ENCODE peak calls at places on chromosomes 1 and 21, in six cellular contexts. One of them, this sample, is unnamed.

GRCh38 chr1:85240174-85240601 is 19.3 kb downstream of the C1orf52 start:
- DNase-seq in hepatic stellate cell: peak
- DNase-seq in upper lobe of right lung: no peak
- DNase-seq in NCI-H1048: no peak
- DNase-seq in germinal center: peak
- DNase-seq in GM19239: no peak
- DNase-seq in this sample: no peak

GRCh38 chr1:173101589-173101988 is 50.8 kb upstream of the TNFSF18 start:
- DNase-seq in hepatic stellate cell: no peak
- DNase-seq in upper lobe of right lung: no peak
- DNase-seq in NCI-H1048: no peak
- DNase-seq in germinal center: no peak
- DNase-seq in GM19239: no peak
- DNase-seq in this sample: no peak

GRCh38 chr1:5386371-5386770 is 605.9 kb downstream of the NPHP4 start:
- DNase-seq in hepatic stellate cell: no peak
- DNase-seq in upper lobe of right lung: no peak
- DNase-seq in NCI-H1048: no peak
- DNase-seq in germinal center: no peak
- DNase-seq in GM19239: no peak
- DNase-seq in this sample: no peak

GRCh38 chr1:15543589-15544568 is 17.2 kb downstream of the DNAJC16 start:
- DNase-seq in hepatic stellate cell: peak
- DNase-seq in upper lobe of right lung: no peak
- DNase-seq in NCI-H1048: no peak
- DNase-seq in germinal center: no peak
- DNase-seq in GM19239: no peak
- DNase-seq in this sample: no peak

GRCh38 chr1:186892936-186893335 is 64.2 kb downstream of the PLA2G4A start:
- DNase-seq in hepatic stellate cell: no peak
- DNase-seq in upper lobe of right lung: no peak
- DNase-seq in NCI-H1048: no peak
- DNase-seq in germinal center: no peak
- DNase-seq in GM19239: no peak
- DNase-seq in this sample: no peak

GRCh38 chr1:15400627-15401026 is 9.1 kb upstream of the EFHD2 start:
- DNase-seq in hepatic stellate cell: no peak
- DNase-seq in upper lobe of right lung: no peak
- DNase-seq in NCI-H1048: no peak
- DNase-seq in germinal center: no peak
- DNase-seq in GM19239: no peak
- DNase-seq in this sample: no peak

GRCh38 chr1:11059990-11060948 is at the start of gene SRM:
- DNase-seq in hepatic stellate cell: peak
- DNase-seq in upper lobe of right lung: peak
- DNase-seq in NCI-H1048: peak
- DNase-seq in germinal center: peak
- DNase-seq in GM19239: peak
- DNase-seq in this sample: no peak

GRCh38 chr1:44417351-44418021 is 12.4 kb downstream of the RNF220 start:
- DNase-seq in hepatic stellate cell: no peak
- DNase-seq in upper lobe of right lung: peak
- DNase-seq in NCI-H1048: no peak
- DNase-seq in germinal center: no peak
- DNase-seq in GM19239: no peak
- DNase-seq in this sample: no peak

GRCh38 chr1:82700476-82700875 is 899.7 kb downstream of the ADGRL2 start:
- DNase-seq in hepatic stellate cell: no peak
- DNase-seq in upper lobe of right lung: no peak
- DNase-seq in NCI-H1048: no peak
- DNase-seq in germinal center: no peak
- DNase-seq in GM19239: no peak
- DNase-seq in this sample: no peak

GRCh38 chr1:112707217-112708001 is 482 bp upstream of the RHOC start:
- DNase-seq in hepatic stellate cell: peak
- DNase-seq in upper lobe of right lung: peak
- DNase-seq in NCI-H1048: peak
- DNase-seq in germinal center: peak
- DNase-seq in GM19239: peak
- DNase-seq in this sample: no peak

GRCh38 chr1:109381573-109381972 is 16.1 kb downstream of the SORT1 start:
- DNase-seq in hepatic stellate cell: no peak
- DNase-seq in upper lobe of right lung: no peak
- DNase-seq in NCI-H1048: no peak
- DNase-seq in germinal center: no peak
- DNase-seq in GM19239: no peak
- DNase-seq in this sample: no peak

GRCh38 chr1:200029035-200029623 is 1.6 kb downstream of the NR5A2 start:
- DNase-seq in hepatic stellate cell: no peak
- DNase-seq in upper lobe of right lung: peak
- DNase-seq in NCI-H1048: no peak
- DNase-seq in germinal center: peak
- DNase-seq in GM19239: no peak
- DNase-seq in this sample: no peak

GRCh38 chr21:31967334-31967733 is 94.5 kb downstream of the HUNK start:
- DNase-seq in hepatic stellate cell: no peak
- DNase-seq in upper lobe of right lung: no peak
- DNase-seq in NCI-H1048: no peak
- DNase-seq in germinal center: no peak
- DNase-seq in GM19239: no peak
- DNase-seq in this sample: no peak

GRCh38 chr1:15257309-15257708 is 10.3 kb downstream of the FHAD1 start:
- DNase-seq in hepatic stellate cell: no peak
- DNase-seq in upper lobe of right lung: peak
- DNase-seq in NCI-H1048: no peak
- DNase-seq in germinal center: no peak
- DNase-seq in GM19239: no peak
- DNase-seq in this sample: no peak

GRCh38 chr1:117368116-117369108 is 1.2 kb downstream of the MAN1A2 start:
- DNase-seq in hepatic stellate cell: no peak
- DNase-seq in upper lobe of right lung: no peak
- DNase-seq in NCI-H1048: no peak
- DNase-seq in germinal center: peak
- DNase-seq in GM19239: no peak
- DNase-seq in this sample: no peak

This sample was measured in SK-N-MC.